ENCODE peak calls at places on chromosomes 13 and 19, in nine cellular contexts. One of them, this sample, is unnamed.

GRCh38 chr19:44575116-44575700 is 38.2 kb upstream of the IGSF23 start:
- DNase-seq in body of pancreas: no peak
- DNase-seq in BJ: no peak
- DNase-seq in epithelial cell of esophagus: no peak
- DNase-seq in HCT116: no peak
- DNase-seq in mucosa of descending colon: no peak
- DNase-seq in suprapubic skin: no peak
- DNase-seq in aorta: no peak
- DNase-seq in esophagus squamous epithelium: no peak
- DNase-seq in this sample: no peak

GRCh38 chr13:40974460-40975407 is 44.4 kb downstream of the ELF1 start:
- DNase-seq in aorta: no peak
- DNase-seq in mucosa of descending colon: no peak
- DNase-seq in epithelial cell of esophagus: peak; percentile 64
- DNase-seq in BJ: no peak
- DNase-seq in esophagus squamous epithelium: no peak
- DNase-seq in body of pancreas: peak; percentile 51
- DNase-seq in suprapubic skin: no peak
- DNase-seq in HCT116: peak; percentile 23
- DNase-seq in this sample: no peak

GRCh38 chr19:35318679-35319448 is 10.1 kb upstream of the CD22 start:
- DNase-seq in HCT116: peak; percentile 93
- DNase-seq in esophagus squamous epithelium: no peak
- DNase-seq in body of pancreas: peak; percentile 71
- DNase-seq in mucosa of descending colon: no peak
- DNase-seq in aorta: peak; percentile 82
- DNase-seq in epithelial cell of esophagus: peak; percentile 69
- DNase-seq in BJ: peak; percentile 22
- DNase-seq in suprapubic skin: no peak
- DNase-seq in this sample: peak; percentile 70

GRCh38 chr13:67299072-67299635 is 69.0 kb upstream of the PCDH9 start:
- DNase-seq in BJ: peak; percentile 36
- DNase-seq in body of pancreas: no peak
- DNase-seq in mucosa of descending colon: no peak
- DNase-seq in aorta: no peak
- DNase-seq in epithelial cell of esophagus: peak; percentile 93
- DNase-seq in suprapubic skin: no peak
- DNase-seq in HCT116: no peak
- DNase-seq in esophagus squamous epithelium: no peak
- DNase-seq in this sample: no peak

GRCh38 chr13:77185721-77186120 is 141.2 kb downstream of the MYCBP2 start:
- DNase-seq in BJ: no peak
- DNase-seq in esophagus squamous epithelium: no peak
- DNase-seq in HCT116: no peak
- DNase-seq in suprapubic skin: no peak
- DNase-seq in aorta: no peak
- DNase-seq in epithelial cell of esophagus: peak; percentile 79
- DNase-seq in body of pancreas: no peak
- DNase-seq in mucosa of descending colon: no peak
- DNase-seq in this sample: no peak

GRCh38 chr13:29991343-29991742 is 140.9 kb upstream of the UBL3 start:
- DNase-seq in mucosa of descending colon: no peak
- DNase-seq in body of pancreas: no peak
- DNase-seq in BJ: peak; percentile 83
- DNase-seq in aorta: no peak
- DNase-seq in suprapubic skin: no peak
- DNase-seq in epithelial cell of esophagus: peak; percentile 88
- DNase-seq in esophagus squamous epithelium: no peak
- DNase-seq in HCT116: no peak
- DNase-seq in this sample: no peak

GRCh38 chr13:74035881-74036280 is 98.3 kb downstream of the KLF12 start:
- DNase-seq in esophagus squamous epithelium: no peak
- DNase-seq in BJ: no peak
- DNase-seq in suprapubic skin: no peak
- DNase-seq in HCT116: no peak
- DNase-seq in epithelial cell of esophagus: peak; percentile 2
- DNase-seq in body of pancreas: no peak
- DNase-seq in aorta: no peak
- DNase-seq in mucosa of descending colon: no peak
- DNase-seq in this sample: no peak

GRCh38 chr13:30047154-30047874 is 196.9 kb upstream of the UBL3 start:
- DNase-seq in body of pancreas: no peak
- DNase-seq in aorta: no peak
- DNase-seq in HCT116: no peak
- DNase-seq in suprapubic skin: no peak
- DNase-seq in epithelial cell of esophagus: no peak
- DNase-seq in mucosa of descending colon: no peak
- DNase-seq in esophagus squamous epithelium: no peak
- DNase-seq in BJ: no peak
- DNase-seq in this sample: no peak

GRCh38 chr13:105537113-105537512 is 998.3 kb downstream of the EFNB2 start:
- DNase-seq in aorta: no peak
- DNase-seq in HCT116: no peak
- DNase-seq in body of pancreas: no peak
- DNase-seq in BJ: no peak
- DNase-seq in suprapubic skin: no peak
- DNase-seq in esophagus squamous epithelium: no peak
- DNase-seq in epithelial cell of esophagus: no peak
- DNase-seq in mucosa of descending colon: no peak
- DNase-seq in this sample: no peak

GRCh38 chr19:3816566-3817218 is 30.5 kb upstream of the MATK start:
- DNase-seq in HCT116: no peak
- DNase-seq in BJ: no peak
- DNase-seq in esophagus squamous epithelium: no peak
- DNase-seq in body of pancreas: no peak
- DNase-seq in epithelial cell of esophagus: no peak
- DNase-seq in aorta: no peak
- DNase-seq in mucosa of descending colon: no peak
- DNase-seq in suprapubic skin: no peak
- DNase-seq in this sample: no peak

GRCh38 chr13:42334329-42334706 is 62.4 kb downstream of the AKAP11 start:
- DNase-seq in epithelial cell of esophagus: no peak
- DNase-seq in body of pancreas: no peak
- DNase-seq in aorta: no peak
- DNase-seq in BJ: no peak
- DNase-seq in suprapubic skin: no peak
- DNase-seq in HCT116: no peak
- DNase-seq in mucosa of descending colon: no peak
- DNase-seq in esophagus squamous epithelium: no peak
- DNase-seq in this sample: no peak

GRCh38 chr19:1291761-1292418 is 6.2 kb downstream of the EFNA2 start:
- DNase-seq in body of pancreas: no peak
- DNase-seq in epithelial cell of esophagus: no peak
- DNase-seq in BJ: no peak
- DNase-seq in suprapubic skin: no peak
- DNase-seq in esophagus squamous epithelium: no peak
- DNase-seq in aorta: no peak
- DNase-seq in mucosa of descending colon: peak; percentile 66
- DNase-seq in HCT116: no peak
- DNase-seq in this sample: no peak

GRCh38 chr13:97858161-97858560 is 95.3 kb upstream of the IPO5 start:
- DNase-seq in aorta: no peak
- DNase-seq in mucosa of descending colon: no peak
- DNase-seq in BJ: no peak
- DNase-seq in body of pancreas: no peak
- DNase-seq in epithelial cell of esophagus: no peak
- DNase-seq in esophagus squamous epithelium: no peak
- DNase-seq in HCT116: no peak
- DNase-seq in suprapubic skin: no peak
- DNase-seq in this sample: no peak

GRCh38 chr13:97852181-97852874 is 101.1 kb upstream of the IPO5 start:
- DNase-seq in BJ: no peak
- DNase-seq in HCT116: no peak
- DNase-seq in epithelial cell of esophagus: no peak
- DNase-seq in body of pancreas: no peak
- DNase-seq in esophagus squamous epithelium: no peak
- DNase-seq in aorta: no peak
- DNase-seq in suprapubic skin: no peak
- DNase-seq in mucosa of descending colon: no peak
- DNase-seq in this sample: no peak

GRCh38 chr13:97856001-97856675 is 97.3 kb upstream of the IPO5 start:
- DNase-seq in BJ: no peak
- DNase-seq in aorta: peak; percentile 77
- DNase-seq in suprapubic skin: peak; percentile 81
- DNase-seq in body of pancreas: peak; percentile 17
- DNase-seq in esophagus squamous epithelium: no peak
- DNase-seq in mucosa of descending colon: no peak
- DNase-seq in epithelial cell of esophagus: no peak
- DNase-seq in HCT116: no peak
- DNase-seq in this sample: peak; percentile 36

GRCh38 chr13:97853550-97853949 is 99.9 kb upstream of the IPO5 start:
- DNase-seq in HCT116: no peak
- DNase-seq in body of pancreas: no peak
- DNase-seq in mucosa of descending colon: no peak
- DNase-seq in esophagus squamous epithelium: no peak
- DNase-seq in BJ: no peak
- DNase-seq in suprapubic skin: no peak
- DNase-seq in epithelial cell of esophagus: peak; percentile 13
- DNase-seq in aorta: no peak
- DNase-seq in this sample: no peak

GRCh38 chr13:97855570-97855970 is 97.9 kb upstream of the IPO5 start:
- DNase-seq in mucosa of descending colon: no peak
- DNase-seq in BJ: peak; percentile 40
- DNase-seq in esophagus squamous epithelium: no peak
- DNase-seq in epithelial cell of esophagus: peak; percentile 77
- DNase-seq in aorta: no peak
- DNase-seq in suprapubic skin: no peak
- DNase-seq in body of pancreas: peak; percentile 66
- DNase-seq in HCT116: peak; percentile 58
- DNase-seq in this sample: no peak
- H3K4me3 ChIP-seq in mucosa of descending colon: no peak overlapping the region
- H3K4me3 ChIP-seq in BJ: no peak overlapping the region
- H3K4me3 ChIP-seq in esophagus squamous epithelium: no peak overlapping the region
- H3K4me3 ChIP-seq in epithelial cell of esophagus: no peak overlapping the region
- H3K4me3 ChIP-seq in aorta: no peak overlapping the region
- H3K4me3 ChIP-seq in suprapubic skin: no peak overlapping the region
- H3K4me3 ChIP-seq in body of pancreas: no peak overlapping the region
- H3K4me3 ChIP-seq in HCT116: no peak overlapping the region
- H3K4me3 ChIP-seq in this sample: no peak overlapping the region

GRCh38 chr19:54137114-54137912 is at the start of gene CNOT3:
- DNase-seq in aorta: peak; percentile 99
- DNase-seq in esophagus squamous epithelium: peak; percentile 100
- DNase-seq in BJ: peak; percentile 100
- DNase-seq in HCT116: peak; percentile 100
- DNase-seq in body of pancreas: peak; percentile 100
- DNase-seq in epithelial cell of esophagus: peak; percentile 100
- DNase-seq in suprapubic skin: peak; percentile 100
- DNase-seq in mucosa of descending colon: peak; percentile 99
- DNase-seq in this sample: peak; percentile 100

GRCh38 chr19:54138777-54139256 is 1.3 kb downstream of the CNOT3 start:
- DNase-seq in HCT116: no peak
- DNase-seq in aorta: no peak
- DNase-seq in suprapubic skin: no peak
- DNase-seq in mucosa of descending colon: no peak
- DNase-seq in esophagus squamous epithelium: no peak
- DNase-seq in epithelial cell of esophagus: no peak
- DNase-seq in BJ: no peak
- DNase-seq in body of pancreas: no peak
- DNase-seq in this sample: no peak

GRCh38 chr19:54136086-54136863 is 1.3 kb upstream of the CNOT3 start:
- DNase-seq in HCT116: no peak
- DNase-seq in suprapubic skin: no peak
- DNase-seq in mucosa of descending colon: no peak
- DNase-seq in epithelial cell of esophagus: peak; percentile 15
- DNase-seq in aorta: no peak
- DNase-seq in BJ: no peak
- DNase-seq in esophagus squamous epithelium: no peak
- DNase-seq in body of pancreas: no peak
- DNase-seq in this sample: no peak

GRCh38 chr19:54137913-54138776 is 583 bp downstream of the CNOT3 start:
- DNase-seq in epithelial cell of esophagus: no peak
- DNase-seq in suprapubic skin: no peak
- DNase-seq in HCT116: no peak
- DNase-seq in BJ: no peak
- DNase-seq in body of pancreas: no peak
- DNase-seq in mucosa of descending colon: peak; percentile 63
- DNase-seq in esophagus squamous epithelium: no peak
- DNase-seq in aorta: no peak
- DNase-seq in this sample: no peak

DNA sequence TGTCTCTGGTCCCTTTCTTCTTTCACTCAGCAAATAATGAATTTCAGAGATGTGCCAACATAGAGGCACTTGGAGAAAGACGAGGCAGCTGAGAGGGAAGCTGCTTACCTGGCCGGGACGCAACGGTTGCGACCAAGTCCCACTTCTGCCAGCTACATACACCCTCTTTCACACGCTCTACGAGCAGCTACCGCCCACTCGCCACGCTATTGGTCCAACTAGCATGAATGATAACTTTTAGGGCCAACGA is 773 bp upstream of the CNOT3 start:
- DNase-seq in epithelial cell of esophagus: no peak
- DNase-seq in aorta: no peak
- DNase-seq in mucosa of descending colon: no peak
- DNase-seq in BJ: no peak
- DNase-seq in esophagus squamous epithelium: no peak
- DNase-seq in HCT116: no peak
- DNase-seq in body of pancreas: no peak
- DNase-seq in suprapubic skin: no peak
- DNase-seq in this sample: no peak
- H3K4me3 ChIP-seq in epithelial cell of esophagus: peak overlapping the region; percentile 66
- H3K4me3 ChIP-seq in aorta: peak overlapping the region; percentile 13
- H3K4me3 ChIP-seq in mucosa of descending colon: peak overlapping the region; percentile 99
- H3K4me3 ChIP-seq in BJ: peak overlapping the region; percentile 37
- H3K4me3 ChIP-seq in esophagus squamous epithelium: peak overlapping the region; percentile 68
- H3K4me3 ChIP-seq in HCT116: peak overlapping the region; percentile 77
- H3K4me3 ChIP-seq in body of pancreas: peak overlapping the region; percentile 37
- H3K4me3 ChIP-seq in suprapubic skin: peak overlapping the region; percentile 53
- H3K4me3 ChIP-seq in this sample: no peak overlapping the region

GRCh38 chr13:90055760-90056159 is 1291.7 kb upstream of the MIR17HG start:
- DNase-seq in aorta: no peak
- DNase-seq in esophagus squamous epithelium: no peak
- DNase-seq in epithelial cell of esophagus: no peak
- DNase-seq in HCT116: no peak
- DNase-seq in suprapubic skin: no peak
- DNase-seq in mucosa of descending colon: no peak
- DNase-seq in BJ: no peak
- DNase-seq in body of pancreas: no peak
- DNase-seq in this sample: no peak
- H3K4me3 ChIP-seq in aorta: no peak overlapping the region
- H3K4me3 ChIP-seq in esophagus squamous epithelium: no peak overlapping the region
- H3K4me3 ChIP-seq in epithelial cell of esophagus: no peak overlapping the region
- H3K4me3 ChIP-seq in HCT116: no peak overlapping the region
- H3K4me3 ChIP-seq in suprapubic skin: no peak overlapping the region
- H3K4me3 ChIP-seq in mucosa of descending colon: no peak overlapping the region
- H3K4me3 ChIP-seq in BJ: no peak overlapping the region
- H3K4me3 ChIP-seq in body of pancreas: no peak overlapping the region
- H3K4me3 ChIP-seq in this sample: no peak overlapping the region

DNA sequence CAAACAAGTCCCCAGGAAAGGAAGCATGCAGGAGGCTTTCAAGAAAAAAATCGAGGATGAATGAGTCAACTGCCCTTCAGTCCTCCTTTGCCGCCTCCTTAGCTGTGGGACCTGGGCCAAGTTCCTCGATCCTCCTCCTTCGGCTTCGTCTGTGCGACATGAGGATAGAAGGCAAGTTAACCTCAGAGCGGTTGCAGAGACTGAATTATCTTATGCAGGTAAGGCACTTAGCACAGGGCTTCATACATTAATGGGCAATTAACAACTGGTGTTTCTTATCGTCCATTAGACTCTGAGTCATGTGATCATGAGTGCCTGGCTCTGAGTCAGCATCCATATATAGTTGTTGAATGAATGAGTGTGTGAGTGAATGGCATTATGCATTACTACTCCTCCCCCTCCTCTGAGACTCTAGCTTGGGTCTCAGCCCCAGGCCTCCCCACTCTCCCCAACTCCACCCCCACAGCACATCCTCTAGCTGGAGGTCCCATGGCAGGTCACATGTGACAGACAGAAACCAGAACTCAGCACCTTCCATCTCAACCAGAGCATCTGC is 1.6 kb upstream of the TTC9B start:
- DNase-seq in suprapubic skin: no peak
- DNase-seq in HCT116: peak; percentile 76
- DNase-seq in aorta: no peak
- DNase-seq in epithelial cell of esophagus: peak; percentile 88
- DNase-seq in BJ: no peak
- DNase-seq in mucosa of descending colon: no peak
- DNase-seq in body of pancreas: no peak
- DNase-seq in esophagus squamous epithelium: no peak
- DNase-seq in this sample: no peak
- H3K4me3 ChIP-seq in suprapubic skin: no peak overlapping the region
- H3K4me3 ChIP-seq in HCT116: peak overlapping the region; percentile 45
- H3K4me3 ChIP-seq in aorta: no peak overlapping the region
- H3K4me3 ChIP-seq in epithelial cell of esophagus: no peak overlapping the region
- H3K4me3 ChIP-seq in BJ: no peak overlapping the region
- H3K4me3 ChIP-seq in mucosa of descending colon: no peak overlapping the region
- H3K4me3 ChIP-seq in body of pancreas: no peak overlapping the region
- H3K4me3 ChIP-seq in esophagus squamous epithelium: no peak overlapping the region
- H3K4me3 ChIP-seq in this sample: no peak overlapping the region

This sample was measured in lung.